ENCODE peak calls at places on chromosomes 5 and 9, in seven cellular contexts. One of them, this sample, is unnamed.

GRCh38 chr9:34989946-34990635 is 546 bp downstream of the DNAJB5 start:
- DNase-seq in HTR-8/SVneo: peak; percentile 23
- DNase-seq in lung: no peak
- DNase-seq in SK-MEL-5: no peak
- DNase-seq in WERI-Rb-1: peak; percentile 80
- DNase-seq in activated T-helper 2 cell treated with anti-CD3 and anti-CD28 coated beads, Interferon-gamma antibody, Interleukin-2, Interleukin-4, amounts not matched to agents 10 μg/mL and 5 μg/mL and 100 μg/mL, durations not matched to agents 14 hours and 24 hours and 36 hours: peak; percentile 26
- DNase-seq in head of caudate nucleus: peak; percentile 58
- DNase-seq in this sample: peak; percentile 52

GRCh38 chr5:15948225-15948624 is 231.4 kb downstream of the MARCHF11 start:
- DNase-seq in lung: no peak
- DNase-seq in activated T-helper 2 cell treated with anti-CD3 and anti-CD28 coated beads, Interferon-gamma antibody, Interleukin-2, Interleukin-4, amounts not matched to agents 10 μg/mL and 5 μg/mL and 100 μg/mL, durations not matched to agents 14 hours and 24 hours and 36 hours: no peak
- DNase-seq in HTR-8/SVneo: no peak
- DNase-seq in SK-MEL-5: peak; percentile 20
- DNase-seq in head of caudate nucleus: no peak
- DNase-seq in WERI-Rb-1: no peak
- DNase-seq in this sample: no peak

GRCh38 chr5:61800450-61800849 is 468.4 kb downstream of the ZSWIM6 start:
- DNase-seq in lung: no peak
- DNase-seq in WERI-Rb-1: no peak
- DNase-seq in HTR-8/SVneo: no peak
- DNase-seq in head of caudate nucleus: no peak
- DNase-seq in SK-MEL-5: no peak
- DNase-seq in activated T-helper 2 cell treated with anti-CD3 and anti-CD28 coated beads, Interferon-gamma antibody, Interleukin-2, Interleukin-4, amounts not matched to agents 10 μg/mL and 5 μg/mL and 100 μg/mL, durations not matched to agents 14 hours and 24 hours and 36 hours: no peak
- DNase-seq in this sample: no peak

GRCh38 chr5:43685271-43685950 is 82.4 kb downstream of the NNT start:
- DNase-seq in activated T-helper 2 cell treated with anti-CD3 and anti-CD28 coated beads, Interferon-gamma antibody, Interleukin-2, Interleukin-4, amounts not matched to agents 10 μg/mL and 5 μg/mL and 100 μg/mL, durations not matched to agents 14 hours and 24 hours and 36 hours: no peak
- DNase-seq in head of caudate nucleus: no peak
- DNase-seq in SK-MEL-5: no peak
- DNase-seq in WERI-Rb-1: no peak
- DNase-seq in HTR-8/SVneo: no peak
- DNase-seq in lung: no peak
- DNase-seq in this sample: no peak

GRCh38 chr5:40480392-40480791 is 199.3 kb upstream of the PTGER4 start:
- DNase-seq in WERI-Rb-1: no peak
- DNase-seq in SK-MEL-5: no peak
- DNase-seq in head of caudate nucleus: no peak
- DNase-seq in activated T-helper 2 cell treated with anti-CD3 and anti-CD28 coated beads, Interferon-gamma antibody, Interleukin-2, Interleukin-4, amounts not matched to agents 10 μg/mL and 5 μg/mL and 100 μg/mL, durations not matched to agents 14 hours and 24 hours and 36 hours: peak; percentile 46
- DNase-seq in HTR-8/SVneo: no peak
- DNase-seq in lung: no peak
- DNase-seq in this sample: no peak

GRCh38 chr5:964821-965220 is 43.8 kb upstream of the NKD2 start:
- DNase-seq in SK-MEL-5: no peak
- DNase-seq in activated T-helper 2 cell treated with anti-CD3 and anti-CD28 coated beads, Interferon-gamma antibody, Interleukin-2, Interleukin-4, amounts not matched to agents 10 μg/mL and 5 μg/mL and 100 μg/mL, durations not matched to agents 14 hours and 24 hours and 36 hours: no peak
- DNase-seq in lung: no peak
- DNase-seq in WERI-Rb-1: no peak
- DNase-seq in HTR-8/SVneo: no peak
- DNase-seq in head of caudate nucleus: no peak
- DNase-seq in this sample: no peak

GRCh38 chr9:121962421-121962820 is 130.7 kb downstream of the TTLL11 start:
- DNase-seq in lung: no peak
- DNase-seq in HTR-8/SVneo: no peak
- DNase-seq in head of caudate nucleus: no peak
- DNase-seq in SK-MEL-5: no peak
- DNase-seq in WERI-Rb-1: no peak
- DNase-seq in activated T-helper 2 cell treated with anti-CD3 and anti-CD28 coated beads, Interferon-gamma antibody, Interleukin-2, Interleukin-4, amounts not matched to agents 10 μg/mL and 5 μg/mL and 100 μg/mL, durations not matched to agents 14 hours and 24 hours and 36 hours: no peak
- DNase-seq in this sample: no peak

GRCh38 chr5:10307206-10308148 is at the start of gene CMBL:
- DNase-seq in HTR-8/SVneo: peak; percentile 49
- DNase-seq in WERI-Rb-1: no peak
- DNase-seq in lung: peak; percentile 39
- DNase-seq in activated T-helper 2 cell treated with anti-CD3 and anti-CD28 coated beads, Interferon-gamma antibody, Interleukin-2, Interleukin-4, amounts not matched to agents 10 μg/mL and 5 μg/mL and 100 μg/mL, durations not matched to agents 14 hours and 24 hours and 36 hours: no peak
- DNase-seq in head of caudate nucleus: peak; percentile 66
- DNase-seq in SK-MEL-5: no peak
- DNase-seq in this sample: no peak

This sample was measured in stomach.